ENCODE peak calls at places on chromosomes 4 and X, in seven cellular contexts. One of them, this sample, is unnamed. For H3K4me1, the result is how much of the 10 kb centered on the place peaks cover.

GRCh38 chr4:156970501-156971167 is 965 bp downstream of the PDGFC start:
- DNase-seq in tibial artery: peak
- DNase-seq in suprapubic skin: peak
- DNase-seq in GM23248: peak
- DNase-seq in ovary: peak
- DNase-seq in left ventricle myocardium inferior: peak
- DNase-seq in SK-N-SH: peak
- DNase-seq in this sample: peak

GRCh38 chrX:84156831-84157230 is 31.2 kb downstream of the RPS6KA6 start:
- DNase-seq in tibial artery: no peak
- DNase-seq in suprapubic skin: no peak
- DNase-seq in GM23248: peak
- DNase-seq in ovary: no peak
- DNase-seq in left ventricle myocardium inferior: no peak
- DNase-seq in SK-N-SH: no peak
- DNase-seq in this sample: no peak

GRCh38 chrX:39891781-39892180 is 206.0 kb downstream of the BCOR start:
- DNase-seq in tibial artery: no peak
- DNase-seq in suprapubic skin: no peak
- DNase-seq in GM23248: no peak
- DNase-seq in ovary: no peak
- DNase-seq in left ventricle myocardium inferior: no peak
- DNase-seq in SK-N-SH: no peak
- DNase-seq in this sample: no peak

GRCh38 chrX:81868979-81869378 is 667.1 kb downstream of the SH3BGRL start:
- DNase-seq in tibial artery: no peak
- DNase-seq in suprapubic skin: no peak
- DNase-seq in GM23248: no peak
- DNase-seq in ovary: no peak
- DNase-seq in left ventricle myocardium inferior: no peak
- DNase-seq in SK-N-SH: no peak
- DNase-seq in this sample: no peak

GRCh38 chr4:122963222-122963621 is 40.8 kb upstream of the NUDT6 start:
- DNase-seq in tibial artery: no peak
- DNase-seq in suprapubic skin: no peak
- DNase-seq in GM23248: peak
- DNase-seq in ovary: no peak
- DNase-seq in left ventricle myocardium inferior: no peak
- DNase-seq in SK-N-SH: no peak
- DNase-seq in this sample: no peak

GRCh38 chrX:3143043-3143799 is 102.0 kb downstream of the ARSF start:
- DNase-seq in tibial artery: no peak
- DNase-seq in suprapubic skin: no peak
- DNase-seq in GM23248: no peak
- DNase-seq in ovary: no peak
- DNase-seq in left ventricle myocardium inferior: no peak
- DNase-seq in SK-N-SH: no peak
- DNase-seq in this sample: no peak

GRCh38 chr4:152100378-152101201 is 339.8 kb upstream of the GATB start:
- DNase-seq in tibial artery: no peak
- DNase-seq in suprapubic skin: no peak
- DNase-seq in GM23248: no peak
- DNase-seq in ovary: no peak
- DNase-seq in left ventricle myocardium inferior: no peak
- DNase-seq in SK-N-SH: no peak
- DNase-seq in this sample: no peak

GRCh38 chrX:67789536-67789935 is 245.7 kb downstream of the AR start:
- DNase-seq in tibial artery: no peak
- DNase-seq in suprapubic skin: no peak
- DNase-seq in GM23248: no peak
- DNase-seq in ovary: no peak
- DNase-seq in left ventricle myocardium inferior: no peak
- DNase-seq in SK-N-SH: no peak
- DNase-seq in this sample: no peak

GRCh38 chr4:140691369-140691768 is 64.8 kb downstream of the TBC1D9 start:
- DNase-seq in tibial artery: no peak
- DNase-seq in suprapubic skin: no peak
- DNase-seq in GM23248: peak
- DNase-seq in ovary: no peak
- DNase-seq in left ventricle myocardium inferior: no peak
- DNase-seq in SK-N-SH: no peak
- DNase-seq in this sample: no peak

GRCh38 chr4:183136880-183137279 is 37.8 kb downstream of the WWC2 start:
- DNase-seq in tibial artery: no peak
- DNase-seq in suprapubic skin: no peak
- DNase-seq in GM23248: peak
- DNase-seq in ovary: no peak
- DNase-seq in left ventricle myocardium inferior: no peak
- DNase-seq in SK-N-SH: no peak
- DNase-seq in this sample: no peak

GRCh38 chr4:127857641-127858040 is 23.1 kb upstream of the PLK4 start:
- DNase-seq in tibial artery: no peak
- DNase-seq in suprapubic skin: no peak
- DNase-seq in GM23248: no peak
- DNase-seq in ovary: no peak
- DNase-seq in left ventricle myocardium inferior: no peak
- DNase-seq in SK-N-SH: no peak
- DNase-seq in this sample: no peak

GRCh38 chrX:88613338-88613737 is 133.7 kb upstream of the CPXCR1 start:
- DNase-seq in tibial artery: no peak
- DNase-seq in suprapubic skin: no peak
- DNase-seq in GM23248: peak
- DNase-seq in ovary: no peak
- DNase-seq in left ventricle myocardium inferior: no peak
- DNase-seq in SK-N-SH: peak
- DNase-seq in this sample: no peak

GRCh38 chr4:53088132-53088531 is 226.0 kb downstream of the RASL11B start:
- DNase-seq in tibial artery: no peak
- DNase-seq in suprapubic skin: no peak
- DNase-seq in GM23248: no peak
- DNase-seq in ovary: no peak
- DNase-seq in left ventricle myocardium inferior: no peak
- DNase-seq in SK-N-SH: no peak
- DNase-seq in this sample: no peak

GRCh38 chrX:19987856-19988255 is 3.0 kb downstream of the BCLAF3 start:
- DNase-seq in tibial artery: no peak
- DNase-seq in suprapubic skin: no peak
- DNase-seq in GM23248: no peak
- DNase-seq in ovary: no peak
- DNase-seq in left ventricle myocardium inferior: no peak
- DNase-seq in SK-N-SH: no peak
- DNase-seq in this sample: no peak

GRCh38 chrX:117701050-117701449 is 415.6 kb downstream of the KLHL13 start:
- DNase-seq in tibial artery: no peak
- DNase-seq in suprapubic skin: no peak
- DNase-seq in GM23248: no peak
- DNase-seq in ovary: no peak
- DNase-seq in left ventricle myocardium inferior: no peak
- DNase-seq in SK-N-SH: no peak
- DNase-seq in this sample: no peak

GRCh38 chrX:140157611-140158010 is 192.3 kb upstream of the CXorf66 start:
- DNase-seq in tibial artery: no peak
- DNase-seq in suprapubic skin: no peak
- DNase-seq in GM23248: no peak
- DNase-seq in ovary: no peak
- DNase-seq in left ventricle myocardium inferior: no peak
- DNase-seq in SK-N-SH: no peak
- DNase-seq in this sample: no peak

GRCh38 chr4:84279678-84280077 is 219.4 kb downstream of the NKX6-1 start:
- DNase-seq in tibial artery: no peak
- DNase-seq in suprapubic skin: no peak
- DNase-seq in GM23248: peak
- DNase-seq in ovary: no peak
- DNase-seq in left ventricle myocardium inferior: no peak
- DNase-seq in SK-N-SH: no peak
- DNase-seq in this sample: no peak

GRCh38 chr4:23034726-23035125 is 342.0 kb downstream of the GBA3 start:
- DNase-seq in tibial artery: no peak
- DNase-seq in suprapubic skin: no peak
- DNase-seq in GM23248: no peak
- DNase-seq in ovary: no peak
- DNase-seq in left ventricle myocardium inferior: no peak
- DNase-seq in SK-N-SH: no peak
- DNase-seq in this sample: no peak

GRCh38 chrX:10926906-10927305 is 184.2 kb upstream of the HCCS start:
- DNase-seq in tibial artery: no peak
- DNase-seq in suprapubic skin: no peak
- DNase-seq in GM23248: no peak
- DNase-seq in ovary: no peak
- DNase-seq in left ventricle myocardium inferior: no peak
- DNase-seq in SK-N-SH: no peak
- DNase-seq in this sample: no peak

GRCh38 chr4:139866270-139866962 is 200.8 kb downstream of the MGST2 start:
- DNase-seq in tibial artery: no peak
- DNase-seq in suprapubic skin: no peak
- DNase-seq in GM23248: no peak
- DNase-seq in ovary: no peak
- DNase-seq in left ventricle myocardium inferior: no peak
- DNase-seq in SK-N-SH: peak
- DNase-seq in this sample: no peak

GRCh38 chr4:141248029-141248428 is 27.3 kb downstream of the ZNF330 start:
- DNase-seq in tibial artery: no peak
- DNase-seq in suprapubic skin: no peak
- DNase-seq in GM23248: peak
- DNase-seq in ovary: no peak
- DNase-seq in left ventricle myocardium inferior: no peak
- DNase-seq in SK-N-SH: no peak
- DNase-seq in this sample: no peak

GRCh38 chrX:15883540-15883863 is 28.9 kb upstream of the AP1S2 start:
- DNase-seq in tibial artery: no peak
- DNase-seq in suprapubic skin: no peak
- DNase-seq in GM23248: no peak
- DNase-seq in ovary: no peak
- DNase-seq in left ventricle myocardium inferior: no peak
- DNase-seq in SK-N-SH: no peak
- DNase-seq in this sample: no peak

GRCh38 chr4:16018841-16019240 is 55.9 kb upstream of the FGFBP2 start:
- DNase-seq in tibial artery: no peak
- DNase-seq in suprapubic skin: no peak
- DNase-seq in GM23248: no peak
- DNase-seq in ovary: no peak
- DNase-seq in left ventricle myocardium inferior: no peak
- DNase-seq in SK-N-SH: no peak
- DNase-seq in this sample: no peak

GRCh38 chrX:46381630-46382029 is 163.6 kb downstream of the ZNF674 start:
- DNase-seq in tibial artery: no peak
- DNase-seq in suprapubic skin: no peak
- DNase-seq in GM23248: peak
- DNase-seq in ovary: no peak
- DNase-seq in left ventricle myocardium inferior: no peak
- DNase-seq in SK-N-SH: no peak
- DNase-seq in this sample: no peak

GRCh38 chr4:87363552-87363951 is 27.4 kb downstream of the HSD17B11 start:
- DNase-seq in tibial artery: no peak
- DNase-seq in suprapubic skin: no peak
- DNase-seq in GM23248: no peak
- DNase-seq in ovary: no peak
- DNase-seq in left ventricle myocardium inferior: no peak
- DNase-seq in SK-N-SH: no peak
- DNase-seq in this sample: no peak

GRCh38 chr4:167052631-167053085 is 181.6 kb downstream of the SPOCK3 start:
- DNase-seq in tibial artery: no peak
- DNase-seq in suprapubic skin: no peak
- DNase-seq in GM23248: no peak
- DNase-seq in ovary: no peak
- DNase-seq in left ventricle myocardium inferior: no peak
- DNase-seq in SK-N-SH: no peak
- DNase-seq in this sample: no peak

GRCh38 chr4:59655996-59656395 is 1544.1 kb upstream of the ADGRL3 start:
- DNase-seq in tibial artery: no peak
- DNase-seq in suprapubic skin: no peak
- DNase-seq in GM23248: no peak
- DNase-seq in ovary: no peak
- DNase-seq in left ventricle myocardium inferior: no peak
- DNase-seq in SK-N-SH: no peak
- DNase-seq in this sample: peak

GRCh38 chr4:185259719-185260118 is 50.3 kb downstream of the SNX25 start:
- DNase-seq in tibial artery: no peak
- DNase-seq in suprapubic skin: no peak
- DNase-seq in GM23248: no peak
- DNase-seq in ovary: no peak
- DNase-seq in left ventricle myocardium inferior: no peak
- DNase-seq in SK-N-SH: no peak
- DNase-seq in this sample: no peak
- H3K4me1 ChIP-seq in tibial artery: under half
- H3K4me1 ChIP-seq in suprapubic skin: under half
- H3K4me1 ChIP-seq in GM23248: under half
- H3K4me1 ChIP-seq in ovary: under half
- H3K4me1 ChIP-seq in left ventricle myocardium inferior: under half
- H3K4me1 ChIP-seq in SK-N-SH: under half
- H3K4me1 ChIP-seq in this sample: under half

DNA sequence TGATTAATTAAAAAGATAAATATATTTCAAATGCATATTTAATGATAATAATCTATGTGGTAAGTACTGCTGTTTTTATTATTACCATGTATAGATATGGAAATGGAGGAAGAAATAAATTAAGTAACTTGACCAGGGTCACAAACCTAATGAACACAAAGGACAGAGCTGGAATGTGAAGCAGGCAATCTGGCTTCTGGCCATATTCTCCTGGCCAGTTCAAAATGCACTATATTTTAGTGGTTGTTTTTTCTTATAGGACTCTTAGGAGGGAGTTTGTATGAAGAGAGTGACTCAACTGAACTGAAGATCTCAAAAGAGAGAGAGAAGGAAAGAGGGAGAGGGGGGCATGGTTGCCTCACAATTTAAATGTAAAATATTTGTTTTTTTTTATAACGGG is 1197.2 kb downstream of the TECRL start:
- DNase-seq in tibial artery: no peak
- DNase-seq in suprapubic skin: no peak
- DNase-seq in GM23248: no peak
- DNase-seq in ovary: no peak
- DNase-seq in left ventricle myocardium inferior: no peak
- DNase-seq in SK-N-SH: no peak
- DNase-seq in this sample: no peak
- H3K27ac ChIP-seq in tibial artery: no peak
- H3K27ac ChIP-seq in suprapubic skin: no peak
- H3K27ac ChIP-seq in GM23248: no peak
- H3K27ac ChIP-seq in ovary: no peak
- H3K27ac ChIP-seq in left ventricle myocardium inferior: no peak
- H3K27ac ChIP-seq in SK-N-SH: no peak
- H3K27ac ChIP-seq in this sample: no peak

DNA sequence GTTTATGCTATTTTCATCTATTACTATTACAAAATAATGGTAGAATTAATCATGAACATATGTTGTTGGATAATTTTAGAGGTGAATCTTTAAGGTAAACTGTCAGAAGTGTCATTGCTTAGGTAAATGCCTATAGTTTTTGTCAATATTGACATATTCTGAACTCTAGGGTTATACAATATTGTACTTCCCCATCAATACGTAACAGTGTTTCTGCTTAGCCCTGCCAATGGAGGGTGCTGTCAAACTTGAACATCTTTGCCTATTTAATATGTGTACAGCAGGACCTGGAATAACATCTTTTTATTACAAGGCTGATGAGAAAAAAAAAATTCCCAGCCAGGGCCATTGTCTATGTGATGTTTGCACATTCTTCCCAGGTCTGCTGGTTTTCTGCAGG is 40.8 kb downstream of the ARHGAP24 start:
- DNase-seq in tibial artery: no peak
- DNase-seq in suprapubic skin: no peak
- DNase-seq in GM23248: no peak
- DNase-seq in ovary: no peak
- DNase-seq in left ventricle myocardium inferior: no peak
- DNase-seq in SK-N-SH: no peak
- DNase-seq in this sample: no peak
- H3K4me1 ChIP-seq in tibial artery: under half
- H3K4me1 ChIP-seq in suprapubic skin: under half
- H3K4me1 ChIP-seq in GM23248: under half
- H3K4me1 ChIP-seq in ovary: under half
- H3K4me1 ChIP-seq in left ventricle myocardium inferior: under half
- H3K4me1 ChIP-seq in SK-N-SH: under half
- H3K4me1 ChIP-seq in this sample: under half

GRCh38 chr4:21531048-21531447 is 417.5 kb downstream of the KCNIP4 start:
- DNase-seq in tibial artery: no peak
- DNase-seq in suprapubic skin: no peak
- DNase-seq in GM23248: no peak
- DNase-seq in ovary: no peak
- DNase-seq in left ventricle myocardium inferior: no peak
- DNase-seq in SK-N-SH: no peak
- DNase-seq in this sample: no peak
- H3K27ac ChIP-seq in tibial artery: no peak
- H3K27ac ChIP-seq in suprapubic skin: no peak
- H3K27ac ChIP-seq in GM23248: no peak
- H3K27ac ChIP-seq in ovary: no peak
- H3K27ac ChIP-seq in left ventricle myocardium inferior: no peak
- H3K27ac ChIP-seq in SK-N-SH: no peak
- H3K27ac ChIP-seq in this sample: no peak